ENCODE peak calls at places on chromosomes 12 and 14, in four cellular contexts. One of them, this sample, is unnamed.

GRCh38 chr12:132466241-132467188 is 23.4 kb upstream of the FBRSL1 start:
- DNase-seq in endothelial cell of umbilical vein: no peak
- DNase-seq in stomach: no peak
- DNase-seq in H1: no peak
- DNase-seq in this sample: no peak

GRCh38 chr12:62435337-62436163 is 31.1 kb upstream of the MON2 start:
- DNase-seq in H1: peak
- DNase-seq in stomach: peak
- DNase-seq in endothelial cell of umbilical vein: peak
- DNase-seq in this sample: peak

GRCh38 chr14:69945905-69946304 is 66.7 kb downstream of the SMOC1 start:
- DNase-seq in H1: no peak
- DNase-seq in endothelial cell of umbilical vein: peak
- DNase-seq in stomach: no peak
- DNase-seq in this sample: no peak

GRCh38 chr12:29725587-29726320 is 58.0 kb downstream of the TMTC1 start:
- DNase-seq in H1: no peak
- DNase-seq in stomach: no peak
- DNase-seq in endothelial cell of umbilical vein: peak
- DNase-seq in this sample: peak

GRCh38 chr14:69896972-69897371 is 17.8 kb downstream of the SMOC1 start:
- DNase-seq in endothelial cell of umbilical vein: no peak
- DNase-seq in H1: no peak
- DNase-seq in stomach: no peak
- DNase-seq in this sample: no peak

GRCh38 chr12:58884916-58885315 is 35.4 kb downstream of the LRIG3 start:
- DNase-seq in stomach: no peak
- DNase-seq in H1: no peak
- DNase-seq in endothelial cell of umbilical vein: no peak
- DNase-seq in this sample: no peak

GRCh38 chr12:89344862-89345202 is 7.5 kb downstream of the DUSP6 start:
- DNase-seq in stomach: no peak
- DNase-seq in endothelial cell of umbilical vein: peak
- DNase-seq in H1: no peak
- DNase-seq in this sample: no peak

GRCh38 chr12:100877776-100878175 is 83.2 kb downstream of the ANO4 start:
- DNase-seq in endothelial cell of umbilical vein: no peak
- DNase-seq in H1: no peak
- DNase-seq in stomach: no peak
- DNase-seq in this sample: no peak

GRCh38 chr12:32181498-32182175 is 75.0 kb downstream of the BICD1 start:
- DNase-seq in H1: no peak
- DNase-seq in endothelial cell of umbilical vein: no peak
- DNase-seq in stomach: no peak
- DNase-seq in this sample: no peak

GRCh38 chr12:130764073-130764472 is 48.0 kb upstream of the RIMBP2 start:
- DNase-seq in stomach: no peak
- DNase-seq in H1: no peak
- DNase-seq in endothelial cell of umbilical vein: peak
- DNase-seq in this sample: peak

GRCh38 chr12:130655010-130655409 is 61.1 kb downstream of the RIMBP2 start:
- DNase-seq in stomach: no peak
- DNase-seq in endothelial cell of umbilical vein: no peak
- DNase-seq in H1: no peak
- DNase-seq in this sample: no peak

GRCh38 chr12:52181757-52182156 is 10.1 kb downstream of the KRT80 start:
- DNase-seq in stomach: no peak
- DNase-seq in H1: no peak
- DNase-seq in endothelial cell of umbilical vein: no peak
- DNase-seq in this sample: no peak

GRCh38 chr14:66070542-66071319 is 415.4 kb upstream of the CCDC196 start:
- DNase-seq in stomach: peak
- DNase-seq in endothelial cell of umbilical vein: peak
- DNase-seq in H1: peak
- DNase-seq in this sample: no peak

GRCh38 chr14:51327376-51327775 is 87.3 kb downstream of the TMX1 start:
- DNase-seq in stomach: no peak
- DNase-seq in endothelial cell of umbilical vein: peak
- DNase-seq in H1: no peak
- DNase-seq in this sample: no peak

GRCh38 chr14:101251812-101252442 is 309.4 kb upstream of the DIO3 start:
- DNase-seq in stomach: no peak
- DNase-seq in endothelial cell of umbilical vein: no peak
- DNase-seq in H1: no peak
- DNase-seq in this sample: no peak

GRCh38 chr14:58777541-58777979 is 139.8 kb downstream of the DACT1 start:
- DNase-seq in stomach: no peak
- DNase-seq in endothelial cell of umbilical vein: no peak
- DNase-seq in H1: no peak
- DNase-seq in this sample: no peak

GRCh38 chr14:57380935-57381334 is 9.5 kb upstream of the NAA30 start:
- DNase-seq in stomach: no peak
- DNase-seq in endothelial cell of umbilical vein: no peak
- DNase-seq in H1: no peak
- DNase-seq in this sample: no peak

GRCh38 chr12:69783365-69783764 is 41.7 kb upstream of the MYRFL start:
- DNase-seq in H1: no peak
- DNase-seq in stomach: no peak
- DNase-seq in endothelial cell of umbilical vein: no peak
- DNase-seq in this sample: no peak

GRCh38 chr12:49236423-49236822 is 28.5 kb upstream of the TUBA1C start:
- DNase-seq in H1: no peak
- DNase-seq in endothelial cell of umbilical vein: no peak
- DNase-seq in stomach: no peak
- DNase-seq in this sample: no peak

GRCh38 chr12:56104815-56105476 is 587 bp downstream of the PA2G4 start:
- DNase-seq in endothelial cell of umbilical vein: peak
- DNase-seq in stomach: peak
- DNase-seq in H1: no peak
- DNase-seq in this sample: no peak

GRCh38 chr12:116916122-116916521 is 5.4 kb downstream of the FBXW8 start:
- DNase-seq in endothelial cell of umbilical vein: no peak
- DNase-seq in stomach: no peak
- DNase-seq in H1: no peak
- DNase-seq in this sample: no peak

GRCh38 chr12:112741106-112741505 is 50.4 kb upstream of the RPH3A start:
- DNase-seq in H1: no peak
- DNase-seq in stomach: no peak
- DNase-seq in endothelial cell of umbilical vein: no peak
- DNase-seq in this sample: no peak

GRCh38 chr14:69105326-69105725 is 47.6 kb downstream of the DCAF5 start:
- DNase-seq in stomach: no peak
- DNase-seq in endothelial cell of umbilical vein: peak
- DNase-seq in H1: no peak
- DNase-seq in this sample: no peak

GRCh38 chr14:73696466-73697390 is 17.5 kb downstream of the PNMA1 start:
- DNase-seq in H1: no peak
- DNase-seq in endothelial cell of umbilical vein: peak
- DNase-seq in stomach: no peak
- DNase-seq in this sample: no peak

GRCh38 chr14:49303952-49304516 is 282.1 kb downstream of the RPS29 start:
- DNase-seq in H1: no peak
- DNase-seq in stomach: no peak
- DNase-seq in endothelial cell of umbilical vein: peak
- DNase-seq in this sample: no peak

GRCh38 chr12:126719886-126720666 is 1546.9 kb upstream of the TMEM132C start:
- DNase-seq in H1: no peak
- DNase-seq in endothelial cell of umbilical vein: no peak
- DNase-seq in stomach: no peak
- DNase-seq in this sample: no peak

GRCh38 chr12:45583011-45583657 is 146.4 kb upstream of the ARID2 start:
- DNase-seq in endothelial cell of umbilical vein: no peak
- DNase-seq in stomach: no peak
- DNase-seq in H1: no peak
- DNase-seq in this sample: no peak

GRCh38 chr12:116009805-116010204 is 267.7 kb downstream of the MED13L start:
- DNase-seq in endothelial cell of umbilical vein: no peak
- DNase-seq in H1: no peak
- DNase-seq in stomach: no peak
- DNase-seq in this sample: no peak

GRCh38 chr12:121713257-121714155 is 954 bp downstream of the TMEM120B start:
- DNase-seq in stomach: no peak
- DNase-seq in endothelial cell of umbilical vein: no peak
- DNase-seq in H1: no peak
- DNase-seq in this sample: peak

GRCh38 chr14:40599726-40600125 is 1007.0 kb upstream of the LRFN5 start:
- DNase-seq in H1: no peak
- DNase-seq in endothelial cell of umbilical vein: no peak
- DNase-seq in stomach: no peak
- DNase-seq in this sample: no peak

GRCh38 chr14:32711103-32711680 is 227.5 kb upstream of the NPAS3 start:
- DNase-seq in H1: no peak
- DNase-seq in endothelial cell of umbilical vein: peak
- DNase-seq in stomach: no peak
- DNase-seq in this sample: no peak

GRCh38 chr14:74975059-74975810 is 19.8 kb upstream of the PGF start:
- DNase-seq in stomach: no peak
- DNase-seq in H1: no peak
- DNase-seq in endothelial cell of umbilical vein: no peak
- DNase-seq in this sample: peak

GRCh38 chr14:74973905-74974363 is 18.5 kb upstream of the PGF start:
- DNase-seq in endothelial cell of umbilical vein: no peak
- DNase-seq in H1: no peak
- DNase-seq in stomach: no peak
- DNase-seq in this sample: no peak

GRCh38 chr14:74976264-74977113 is 21.1 kb upstream of the PGF start:
- DNase-seq in stomach: no peak
- DNase-seq in H1: no peak
- DNase-seq in endothelial cell of umbilical vein: no peak
- DNase-seq in this sample: no peak

GRCh38 chr14:74974364-74975058 is 19.1 kb upstream of the PGF start:
- DNase-seq in H1: no peak
- DNase-seq in endothelial cell of umbilical vein: no peak
- DNase-seq in stomach: no peak
- DNase-seq in this sample: no peak

GRCh38 chr14:74973003-74973614 is 17.7 kb upstream of the PGF start:
- DNase-seq in stomach: no peak
- DNase-seq in H1: no peak
- DNase-seq in endothelial cell of umbilical vein: peak
- DNase-seq in this sample: peak
- TF ChIP-seq POLR2AphosphoS5 in stomach: peak
- TF ChIP-seq POLR2AphosphoS5 in H1: no peak
- TF ChIP-seq POLR2AphosphoS5 in endothelial cell of umbilical vein: peak
- TF ChIP-seq POLR2AphosphoS5 in this sample: no peak

DNA sequence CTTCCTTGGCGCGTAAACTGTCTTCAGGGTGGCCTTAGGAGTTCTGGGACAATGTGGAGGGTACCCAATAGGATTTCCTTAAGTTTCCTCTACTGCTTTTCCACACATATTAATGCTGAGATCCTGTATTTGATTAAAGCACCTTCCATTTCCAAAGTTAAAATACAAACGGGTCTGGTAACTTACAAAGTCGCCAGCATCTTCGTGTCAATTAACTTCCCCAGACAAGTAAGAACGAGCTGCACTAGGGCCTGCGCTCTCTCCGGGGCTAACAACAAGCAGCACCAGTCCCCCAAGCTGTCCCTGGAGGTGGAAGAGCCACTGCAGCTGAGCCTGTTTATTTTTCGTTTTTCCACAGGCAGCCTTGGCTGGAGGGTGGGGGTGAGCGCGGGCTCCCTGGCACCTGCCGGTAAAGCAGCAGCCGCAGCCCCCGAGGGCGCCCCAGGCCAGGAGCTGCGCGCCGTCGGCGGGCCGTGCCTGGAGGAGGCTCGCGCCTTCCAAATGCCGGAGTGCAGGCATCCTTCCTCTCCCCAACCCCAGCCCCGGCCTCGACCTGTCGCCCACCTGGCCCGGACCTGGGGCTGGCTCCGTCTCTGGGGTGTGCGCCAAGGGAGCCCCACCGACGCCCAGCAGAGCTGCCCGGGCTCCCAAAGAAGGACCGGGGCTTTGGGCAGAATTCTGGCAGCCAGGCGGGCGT is 130.7 kb downstream of the NDUFA12 start:
- DNase-seq in endothelial cell of umbilical vein: no peak
- DNase-seq in stomach: no peak
- DNase-seq in H1: no peak
- DNase-seq in this sample: no peak
- TF ChIP-seq POLR2AphosphoS5 in endothelial cell of umbilical vein: no peak
- TF ChIP-seq POLR2AphosphoS5 in stomach: no peak
- TF ChIP-seq POLR2AphosphoS5 in H1: no peak
- TF ChIP-seq POLR2AphosphoS5 in this sample: no peak

GRCh38 chr14:64778114-64778754 is 74.0 kb downstream of the PLEKHG3 start:
- DNase-seq in stomach: no peak
- DNase-seq in H1: no peak
- DNase-seq in endothelial cell of umbilical vein: no peak
- DNase-seq in this sample: no peak
- TF ChIP-seq POLR2AphosphoS5 in stomach: no peak
- TF ChIP-seq POLR2AphosphoS5 in H1: no peak
- TF ChIP-seq POLR2AphosphoS5 in endothelial cell of umbilical vein: no peak
- TF ChIP-seq POLR2AphosphoS5 in this sample: no peak

GRCh38 chr14:72480465-72481243 is 413.2 kb downstream of the DPF3 start:
- DNase-seq in stomach: no peak
- DNase-seq in endothelial cell of umbilical vein: no peak
- DNase-seq in H1: no peak
- DNase-seq in this sample: no peak

GRCh38 chr14:72476657-72477499 is 417.0 kb downstream of the DPF3 start:
- DNase-seq in stomach: no peak
- DNase-seq in endothelial cell of umbilical vein: no peak
- DNase-seq in H1: peak
- DNase-seq in this sample: no peak

GRCh38 chr14:72478397-72479025 is 415.4 kb downstream of the DPF3 start:
- DNase-seq in H1: no peak
- DNase-seq in stomach: no peak
- DNase-seq in endothelial cell of umbilical vein: no peak
- DNase-seq in this sample: no peak

DNA sequence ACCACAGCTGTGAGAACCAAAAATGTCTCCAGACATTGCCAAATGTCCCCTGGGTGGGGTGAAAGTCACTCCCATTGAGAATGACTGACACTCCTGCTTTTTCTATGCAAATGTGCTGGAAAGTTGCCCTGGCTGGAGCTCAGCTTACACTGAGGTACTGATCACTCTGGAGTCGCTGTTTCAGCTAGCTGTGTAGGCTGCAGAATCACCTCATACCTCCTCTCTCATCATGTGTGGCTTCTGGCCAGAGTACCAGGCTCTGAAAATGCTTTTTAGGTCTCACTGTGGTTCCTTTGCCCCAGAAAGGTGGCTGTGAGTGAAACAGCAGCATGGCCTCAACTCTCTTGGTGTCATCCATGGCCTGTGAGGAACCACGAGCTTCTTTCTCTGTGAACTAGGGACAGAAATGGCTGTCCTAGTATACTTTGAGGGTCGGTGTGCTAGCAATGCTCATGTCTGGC is 414.4 kb downstream of the DPF3 start:
- DNase-seq in endothelial cell of umbilical vein: no peak
- DNase-seq in H1: no peak
- DNase-seq in stomach: no peak
- DNase-seq in this sample: no peak
- TF ChIP-seq POLR2AphosphoS5 in endothelial cell of umbilical vein: no peak
- TF ChIP-seq POLR2AphosphoS5 in H1: no peak
- TF ChIP-seq POLR2AphosphoS5 in stomach: no peak
- TF ChIP-seq POLR2AphosphoS5 in this sample: no peak

GRCh38 chr14:94446126-94446525 is 6.5 kb downstream of the SERPINA11 start:
- DNase-seq in stomach: no peak
- DNase-seq in H1: no peak
- DNase-seq in endothelial cell of umbilical vein: no peak
- DNase-seq in this sample: no peak
- TF ChIP-seq POLR2AphosphoS5 in stomach: no peak
- TF ChIP-seq POLR2AphosphoS5 in H1: no peak
- TF ChIP-seq POLR2AphosphoS5 in endothelial cell of umbilical vein: no peak
- TF ChIP-seq POLR2AphosphoS5 in this sample: no peak

This sample was measured in sigmoid colon.